ENCODE peak calls at places on chromosomes 5 and 9, in four cellular contexts. One of them, this sample, is unnamed.

GRCh38 chr9:91151741-91152095 is 210.0 kb downstream of the AUH start:
- DNase-seq in Peyer's patch: no peak
- DNase-seq in breast epithelium: no peak
- DNase-seq in body of pancreas: no peak
- DNase-seq in this sample: no peak

GRCh38 chr5:139561655-139562451 is 714 bp downstream of the UBE2D2 start:
- DNase-seq in Peyer's patch: peak
- DNase-seq in breast epithelium: peak
- DNase-seq in body of pancreas: peak
- DNase-seq in this sample: no peak

GRCh38 chr9:110731437-110732028 is 62.9 kb downstream of the MUSK start:
- DNase-seq in Peyer's patch: no peak
- DNase-seq in breast epithelium: no peak
- DNase-seq in body of pancreas: no peak
- DNase-seq in this sample: no peak

GRCh38 chr9:5551771-5552170 is 41.4 kb downstream of the PDCD1LG2 start:
- DNase-seq in Peyer's patch: no peak
- DNase-seq in breast epithelium: no peak
- DNase-seq in body of pancreas: no peak
- DNase-seq in this sample: no peak

GRCh38 chr5:111469905-111470304 is 42.4 kb downstream of the STARD4 start:
- DNase-seq in Peyer's patch: no peak
- DNase-seq in breast epithelium: no peak
- DNase-seq in body of pancreas: no peak
- DNase-seq in this sample: no peak

GRCh38 chr5:31758803-31759425 is 120.0 kb downstream of the PDZD2 start:
- DNase-seq in Peyer's patch: no peak
- DNase-seq in breast epithelium: no peak
- DNase-seq in body of pancreas: no peak
- DNase-seq in this sample: no peak

GRCh38 chr5:169071-169727 is 22.1 kb upstream of the LRRC14B start:
- DNase-seq in Peyer's patch: no peak
- DNase-seq in breast epithelium: peak
- DNase-seq in body of pancreas: peak
- DNase-seq in this sample: peak

GRCh38 chr9:96556701-96557461 is 62.8 kb downstream of the CDC14B start:
- DNase-seq in Peyer's patch: no peak
- DNase-seq in breast epithelium: no peak
- DNase-seq in body of pancreas: no peak
- DNase-seq in this sample: no peak

GRCh38 chr5:33170414-33170813 is 270.4 kb upstream of the TARS1 start:
- DNase-seq in Peyer's patch: no peak
- DNase-seq in breast epithelium: no peak
- DNase-seq in body of pancreas: no peak
- DNase-seq in this sample: no peak

GRCh38 chr9:32456564-32456963 is 69.4 kb downstream of the RIGI start:
- DNase-seq in Peyer's patch: no peak
- DNase-seq in breast epithelium: no peak
- DNase-seq in body of pancreas: no peak
- DNase-seq in this sample: no peak

GRCh38 chr9:81256368-81256767 is 433.0 kb downstream of the TLE1 start:
- DNase-seq in Peyer's patch: no peak
- DNase-seq in breast epithelium: no peak
- DNase-seq in body of pancreas: no peak
- DNase-seq in this sample: no peak

GRCh38 chr5:66529704-66530103 is 66.5 kb upstream of the MAST4 start:
- DNase-seq in Peyer's patch: no peak
- DNase-seq in breast epithelium: no peak
- DNase-seq in body of pancreas: no peak
- DNase-seq in this sample: no peak

GRCh38 chr9:86997158-86997557 is 49.9 kb upstream of the GAS1 start:
- DNase-seq in Peyer's patch: no peak
- DNase-seq in breast epithelium: no peak
- DNase-seq in body of pancreas: no peak
- DNase-seq in this sample: no peak
- TF ChIP-seq CTCF in Peyer's patch: no peak
- TF ChIP-seq CTCF in breast epithelium: no peak
- TF ChIP-seq CTCF in body of pancreas: no peak
- TF ChIP-seq CTCF in this sample: peak

GRCh38 chr5:153498516-153498915 is 8.0 kb downstream of the GRIA1 start:
- DNase-seq in Peyer's patch: no peak
- DNase-seq in breast epithelium: no peak
- DNase-seq in body of pancreas: no peak
- DNase-seq in this sample: no peak

GRCh38 chr5:153491408-153491807 is 938 bp downstream of the GRIA1 start:
- DNase-seq in Peyer's patch: no peak
- DNase-seq in breast epithelium: no peak
- DNase-seq in body of pancreas: no peak
- DNase-seq in this sample: no peak

GRCh38 chr5:153496835-153497234 is 6.4 kb downstream of the GRIA1 start:
- DNase-seq in Peyer's patch: no peak
- DNase-seq in breast epithelium: no peak
- DNase-seq in body of pancreas: no peak
- DNase-seq in this sample: no peak
- TF ChIP-seq POLR2A in Peyer's patch: no peak
- TF ChIP-seq POLR2A in breast epithelium: no peak
- TF ChIP-seq POLR2A in body of pancreas: no peak
- TF ChIP-seq POLR2A in this sample: no peak

GRCh38 chr5:149448831-149449714 is 70.0 kb upstream of the IL17B start:
- DNase-seq in Peyer's patch: no peak
- DNase-seq in breast epithelium: no peak
- DNase-seq in body of pancreas: peak
- DNase-seq in this sample: no peak
- TF ChIP-seq CTCF in Peyer's patch: peak
- TF ChIP-seq CTCF in breast epithelium: no peak
- TF ChIP-seq CTCF in body of pancreas: peak
- TF ChIP-seq CTCF in this sample: peak

GRCh38 chr5:93581738-93582414 is 857 bp upstream of the NR2F1-AS1 start:
- DNase-seq in Peyer's patch: no peak
- DNase-seq in breast epithelium: no peak
- DNase-seq in body of pancreas: no peak
- DNase-seq in this sample: peak

GRCh38 chr5:93584531-93585053 is 1.6 kb downstream of the NR2F1 start:
- DNase-seq in Peyer's patch: no peak
- DNase-seq in breast epithelium: no peak
- DNase-seq in body of pancreas: peak
- DNase-seq in this sample: no peak

GRCh38 chr5:93583525-93583798 is 440 bp downstream of the NR2F1 start:
- DNase-seq in Peyer's patch: no peak
- DNase-seq in breast epithelium: no peak
- DNase-seq in body of pancreas: no peak
- DNase-seq in this sample: no peak

GRCh38 chr5:93583799-93584530 is 943 bp downstream of the NR2F1 start:
- DNase-seq in Peyer's patch: no peak
- DNase-seq in breast epithelium: no peak
- DNase-seq in body of pancreas: peak
- DNase-seq in this sample: no peak

DNA sequence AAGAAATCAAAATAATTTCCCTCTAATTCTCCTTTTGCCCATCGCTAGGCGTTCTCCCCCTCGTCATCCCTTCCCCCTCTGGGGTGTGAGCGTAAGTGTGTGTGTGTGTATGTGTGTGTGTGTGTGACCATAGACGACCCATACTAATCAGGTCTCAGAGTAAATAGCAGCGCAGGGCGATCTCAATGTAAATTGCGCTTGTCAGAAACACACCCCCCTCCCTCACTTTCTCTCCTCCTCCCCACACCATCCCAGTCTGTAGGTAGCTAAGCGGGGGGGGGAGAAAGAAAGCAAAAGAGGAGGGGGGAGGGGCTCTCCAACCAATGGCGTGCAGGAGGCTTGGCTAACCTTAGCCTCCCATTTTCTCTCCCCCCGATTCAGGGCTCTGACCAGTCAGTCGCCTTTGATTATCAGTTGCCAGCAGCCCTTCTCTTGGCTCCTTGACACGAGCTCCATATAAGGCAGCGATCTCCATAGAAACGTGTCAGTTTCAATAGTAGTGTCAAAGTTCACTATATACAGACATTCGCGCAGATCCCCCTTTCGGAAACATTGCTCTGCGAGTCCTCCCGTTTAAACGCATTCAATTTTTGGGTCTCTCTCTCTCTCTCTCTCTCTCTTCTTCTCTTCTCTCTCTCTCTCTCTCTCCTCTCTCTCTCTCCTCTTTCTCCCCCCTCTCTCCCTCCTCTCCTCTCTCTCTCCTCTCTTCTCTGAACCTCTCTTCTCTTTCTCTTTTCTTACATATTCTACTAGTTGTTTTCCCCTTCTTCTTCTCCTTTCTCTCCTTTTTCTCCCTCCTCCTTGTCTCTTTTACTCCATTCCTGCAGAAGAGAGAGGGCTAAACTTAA is at the start of gene NR2F1:
- DNase-seq in Peyer's patch: no peak
- DNase-seq in breast epithelium: peak
- DNase-seq in body of pancreas: peak
- DNase-seq in this sample: peak
- TF ChIP-seq POLR2A in Peyer's patch: no peak
- TF ChIP-seq POLR2A in breast epithelium: peak
- TF ChIP-seq POLR2A in body of pancreas: no peak
- TF ChIP-seq POLR2A in this sample: peak

GRCh38 chr9:83920469-83920941 is 727 bp downstream of the KIF27 start:
- DNase-seq in Peyer's patch: peak
- DNase-seq in breast epithelium: peak
- DNase-seq in body of pancreas: peak
- DNase-seq in this sample: peak

GRCh38 chr9:83919111-83919510 is 2.1 kb downstream of the KIF27 start:
- DNase-seq in Peyer's patch: no peak
- DNase-seq in breast epithelium: no peak
- DNase-seq in body of pancreas: no peak
- DNase-seq in this sample: no peak

GRCh38 chr9:83920942-83921707 is at the start of gene KIF27:
- DNase-seq in Peyer's patch: peak
- DNase-seq in breast epithelium: peak
- DNase-seq in body of pancreas: peak
- DNase-seq in this sample: peak
- TF ChIP-seq CTCF in Peyer's patch: peak
- TF ChIP-seq CTCF in breast epithelium: peak
- TF ChIP-seq CTCF in body of pancreas: peak
- TF ChIP-seq CTCF in this sample: peak

GRCh38 chr5:93349613-93350012 is 231.4 kb downstream of the NR2F1-AS1 start:
- DNase-seq in Peyer's patch: no peak
- DNase-seq in breast epithelium: no peak
- DNase-seq in body of pancreas: no peak
- DNase-seq in this sample: no peak
- TF ChIP-seq POLR2A in Peyer's patch: no peak
- TF ChIP-seq POLR2A in breast epithelium: no peak
- TF ChIP-seq POLR2A in body of pancreas: no peak
- TF ChIP-seq POLR2A in this sample: no peak

DNA sequence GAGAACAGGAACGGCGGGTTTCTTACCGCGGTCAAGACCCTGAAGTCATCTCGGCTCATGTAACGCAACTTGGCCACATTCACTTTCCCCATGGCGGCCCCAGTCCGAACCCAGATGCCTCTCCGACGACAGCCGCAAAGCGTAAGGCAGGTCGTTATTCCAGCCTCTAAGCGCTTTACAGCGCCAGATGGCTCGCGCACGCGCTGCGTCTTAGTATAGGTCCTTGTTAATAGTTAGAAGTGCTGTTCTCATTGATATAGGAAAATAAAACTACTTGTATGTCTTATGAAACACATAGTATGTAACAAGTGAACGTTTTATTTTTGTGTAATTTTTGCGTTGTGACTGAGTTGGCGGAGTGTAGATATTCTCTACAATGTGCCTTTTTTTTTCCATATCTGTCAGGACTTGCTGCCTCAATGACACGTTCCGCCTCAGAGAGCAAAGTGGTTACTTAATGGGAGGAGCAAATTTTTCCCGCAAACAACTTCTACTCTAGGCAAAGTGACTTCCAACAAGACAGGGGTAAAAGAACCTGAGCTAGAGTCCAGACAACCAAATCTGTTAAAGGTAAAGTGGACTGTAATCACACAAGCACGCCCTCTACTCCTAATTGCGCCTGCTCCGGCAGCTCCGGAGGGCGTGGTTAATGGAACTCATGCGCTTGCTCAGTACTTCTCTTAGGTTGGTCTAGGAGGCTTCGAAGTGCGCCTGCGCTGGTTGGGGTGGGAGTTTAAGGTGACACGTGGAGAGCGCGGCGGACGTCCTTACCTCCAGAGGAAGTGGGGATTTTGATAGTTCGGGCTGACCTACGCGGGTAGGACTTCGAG is at the start of gene RIOK2:
- DNase-seq in Peyer's patch: peak
- DNase-seq in breast epithelium: peak
- DNase-seq in body of pancreas: peak
- DNase-seq in this sample: peak
- TF ChIP-seq CTCF in Peyer's patch: no peak
- TF ChIP-seq CTCF in breast epithelium: no peak
- TF ChIP-seq CTCF in body of pancreas: peak
- TF ChIP-seq CTCF in this sample: no peak

GRCh38 chr9:27005491-27005890 is at the start of gene LRRC19:
- DNase-seq in Peyer's patch: no peak
- DNase-seq in breast epithelium: no peak
- DNase-seq in body of pancreas: no peak
- DNase-seq in this sample: no peak

GRCh38 chr9:27003406-27004147 is 1.9 kb downstream of the LRRC19 start:
- DNase-seq in Peyer's patch: no peak
- DNase-seq in breast epithelium: no peak
- DNase-seq in body of pancreas: no peak
- DNase-seq in this sample: no peak
- TF ChIP-seq POLR2A in Peyer's patch: peak
- TF ChIP-seq POLR2A in breast epithelium: no peak
- TF ChIP-seq POLR2A in body of pancreas: no peak
- TF ChIP-seq POLR2A in this sample: no peak

DNA sequence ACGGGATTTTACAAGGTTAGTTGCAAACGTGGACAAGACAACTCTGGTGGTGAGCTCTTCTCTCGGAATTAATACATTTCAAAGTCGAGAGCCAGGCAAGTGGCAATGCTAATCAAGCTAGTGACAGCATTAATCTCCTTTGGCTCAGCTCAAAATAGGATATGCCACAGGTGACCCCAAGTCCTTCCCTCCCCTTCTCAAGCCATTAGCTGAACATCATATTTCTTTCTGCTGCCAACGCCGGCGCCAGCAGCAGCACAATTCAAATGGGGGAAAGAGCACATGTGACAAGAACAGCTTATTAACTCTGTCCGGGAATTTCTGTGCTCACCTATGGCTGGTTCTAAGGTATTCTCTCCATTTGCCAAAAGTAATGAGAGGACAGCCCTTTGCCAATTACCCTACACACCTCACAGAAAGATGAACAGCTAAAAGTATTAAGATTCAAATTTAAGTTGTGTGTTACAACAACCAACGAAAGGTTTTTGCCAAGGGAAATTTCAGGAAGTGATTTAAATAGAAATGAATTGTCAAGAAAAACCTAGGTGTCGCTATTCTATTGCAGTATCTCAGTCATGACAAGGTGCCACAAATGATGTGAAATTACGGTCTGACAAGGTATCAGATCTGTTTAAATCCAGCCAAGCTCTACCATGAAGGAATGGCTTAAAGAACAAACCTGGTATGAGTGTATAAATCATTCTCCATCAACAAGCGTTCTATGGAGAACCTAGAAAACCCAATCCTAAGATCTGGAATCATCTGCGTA is 189.9 kb downstream of the ATPSCKMT start:
- DNase-seq in Peyer's patch: no peak
- DNase-seq in breast epithelium: no peak
- DNase-seq in body of pancreas: no peak
- DNase-seq in this sample: no peak
- TF ChIP-seq CTCF in Peyer's patch: no peak
- TF ChIP-seq CTCF in breast epithelium: no peak
- TF ChIP-seq CTCF in body of pancreas: no peak
- TF ChIP-seq CTCF in this sample: no peak

This sample was measured in uterus.